ENCODE peak calls at places on chromosomes 7 and 10, in nine cellular contexts. M, S, P, U, G, H, Q, V and X are unnamed samples.

GRCh38 chr7:17369686-17370426 is 71.4 kb downstream of the AHR start:
- DNase-seq in V (peak; percentile 96), P (no peak), H (no peak), S (no peak), M (no peak), U (no peak), G (peak; percentile 24), Q (no peak), X (no peak)

GRCh38 chr7:17646181-17646956 is 293.9 kb downstream of the SNX13 start:
- DNase-seq in V (peak; percentile 75), U (no peak), M (no peak), G (no peak), S (no peak), P (no peak), H (no peak), Q (no peak), X (peak; percentile 60)

GRCh38 chr10:46284286-46285229 is 2.2 kb upstream of the ANTXRL start:
- DNase-seq in G (peak; percentile 67), H (peak; percentile 89), U (peak; percentile 86), S (peak; percentile 84), Q (peak; percentile 72), M (peak; percentile 86), V (peak; percentile 89), P (peak; percentile 93), X (peak; percentile 50)

GRCh38 chr7:5377279-5377678 is 46.4 kb downstream of the TNRC18 start:
- DNase-seq in Q (no peak), P (no peak), M (no peak), U (no peak), V (no peak), H (no peak), S (no peak), G (no peak), X (no peak)

GRCh38 chr7:15602236-15602635 is 40.4 kb upstream of the AGMO start:
- DNase-seq in S (no peak), U (no peak), G (no peak), P (no peak), H (no peak), V (peak; percentile 42), Q (no peak), M (no peak), X (no peak)

GRCh38 chr10:133134411-133135115 is 25.5 kb upstream of the KNDC1 start:
- DNase-seq in S (peak; percentile 43), P (no peak), H (no peak), U (peak; percentile 30), Q (peak; percentile 38), V (no peak), M (no peak), G (peak; percentile 3), X (no peak)

GRCh38 chr7:152949198-152949597 is 189.6 kb downstream of the ACTR3B start:
- DNase-seq in S (no peak), G (no peak), U (no peak), Q (no peak), V (no peak), M (no peak), P (no peak), H (no peak), X (no peak)

GRCh38 chr7:21618706-21619105 is 75.9 kb downstream of the DNAH11 start:
- DNase-seq in G (no peak), S (no peak), V (no peak), M (no peak), H (no peak), U (no peak), Q (no peak), P (no peak), X (no peak)

GRCh38 chr7:55365103-55365679 is at the start of gene LANCL2:
- DNase-seq in M (peak; percentile 34), S (peak; percentile 63), U (no peak), V (peak; percentile 69), Q (no peak), G (peak; percentile 41), H (no peak), P (peak; percentile 76), X (no peak)

GRCh38 chr10:50234486-50234885 is 16.8 kb downstream of the ASAH2 start:
- DNase-seq in S (no peak), M (no peak), G (no peak), P (no peak), H (no peak), U (no peak), Q (no peak), V (no peak), X (no peak)

GRCh38 chr7:30226593-30227268 is 57.7 kb upstream of the ZNRF2 start:
- DNase-seq in P (peak; percentile 70), V (no peak), Q (peak; percentile 75), U (no peak), M (no peak), H (no peak), G (no peak), S (peak; percentile 76), X (peak; percentile 51)
- H3K4me1 ChIP-seq in P (peaks cover 11% of the 10 kb centered on the region), V (no peaks in the 10 kb centered on the region), Q (peaks cover 5% of the 10 kb centered on the region), U (no peaks in the 10 kb centered on the region), M (peaks cover 5% of the 10 kb centered on the region), H (peaks cover 21% of the 10 kb centered on the region), G (peaks cover 5% of the 10 kb centered on the region), S (no peaks in the 10 kb centered on the region), X (peaks cover 36% of the 10 kb centered on the region)

DNA sequence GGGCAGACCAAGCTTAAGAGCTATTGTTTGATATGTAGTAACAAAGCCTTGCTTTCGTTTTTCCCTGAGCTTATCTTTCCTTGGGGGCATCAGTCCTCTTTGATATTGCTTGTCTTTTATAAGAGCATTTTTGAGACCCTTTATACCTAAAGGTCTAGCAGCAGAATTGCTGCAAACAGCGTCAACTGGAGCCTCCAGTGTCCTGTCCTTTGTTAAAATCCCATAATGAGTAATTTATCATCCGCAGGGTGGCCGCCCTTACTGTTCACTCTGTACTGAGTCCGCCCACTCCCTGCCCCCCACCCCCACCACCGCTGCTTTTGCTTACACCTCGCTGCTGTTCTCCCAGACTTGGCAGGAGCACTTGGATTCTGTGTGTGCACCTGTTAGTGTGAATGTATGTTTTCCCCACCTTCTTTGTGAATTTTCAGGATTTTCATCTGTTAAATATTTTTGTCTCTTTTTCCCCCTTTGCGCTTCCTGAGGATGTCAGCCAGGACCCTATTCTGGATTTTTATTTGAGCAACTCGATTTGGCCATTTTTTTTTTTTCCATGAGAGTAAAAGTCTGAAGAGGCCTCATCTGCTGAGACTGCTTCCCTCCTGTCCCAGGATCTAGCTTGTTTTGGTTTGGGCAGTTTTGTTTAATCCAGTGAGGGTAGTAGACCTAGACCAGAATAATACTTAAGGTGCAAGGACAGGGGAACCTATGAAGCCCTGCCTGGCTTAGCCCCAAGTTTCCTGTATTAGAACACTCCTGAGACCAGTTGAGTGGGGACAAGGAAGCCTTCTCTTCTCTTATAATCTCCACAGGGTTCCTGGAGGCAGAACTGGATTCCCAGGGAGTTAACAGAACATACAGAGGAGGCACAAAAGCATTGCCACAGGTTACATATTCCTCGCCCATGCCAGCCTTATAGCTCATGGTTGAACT is 8.1 kb downstream of the AGFG2 start:
- DNase-seq in S (no peak), M (no peak), U (no peak), G (no peak), V (no peak), Q (no peak), P (no peak), H (no peak), X (no peak)
- H3K4me1 ChIP-seq in S (peaks cover 19% of the 10 kb centered on the region), M (peaks cover 28% of the 10 kb centered on the region), U (peaks cover 16% of the 10 kb centered on the region), G (peaks cover 30% of the 10 kb centered on the region), V (peaks cover 41% of the 10 kb centered on the region), Q (peaks cover 49% of the 10 kb centered on the region), P (peaks cover 35% of the 10 kb centered on the region), H (peaks cover 85% of the 10 kb centered on the region), X (peaks cover 13% of the 10 kb centered on the region)

GRCh38 chr7:138400400-138400886 is 59.6 kb upstream of the TRIM24 start:
- DNase-seq in M (no peak), U (no peak), H (no peak), Q (no peak), V (no peak), S (no peak), P (no peak), G (no peak), X (no peak)

GRCh38 chr7:138407792-138408191 is 52.3 kb upstream of the TRIM24 start:
- DNase-seq in G (no peak), U (no peak), Q (no peak), V (no peak), P (no peak), H (no peak), S (no peak), M (no peak), X (no peak)

GRCh38 chr7:138402749-138403148 is 57.3 kb upstream of the TRIM24 start:
- DNase-seq in V (no peak), H (no peak), S (no peak), G (no peak), M (no peak), P (no peak), U (no peak), Q (no peak), X (no peak)

GRCh38 chr7:138405496-138405895 is 54.6 kb upstream of the TRIM24 start:
- DNase-seq in V (no peak), H (no peak), M (no peak), S (no peak), Q (no peak), U (no peak), G (no peak), P (no peak), X (no peak)
- H3K4me1 ChIP-seq in V (no peaks in the 10 kb centered on the region), H (no peaks in the 10 kb centered on the region), M (no peaks in the 10 kb centered on the region), S (no peaks in the 10 kb centered on the region), Q (no peaks in the 10 kb centered on the region), U (no peaks in the 10 kb centered on the region), G (no peaks in the 10 kb centered on the region), P (no peaks in the 10 kb centered on the region), X (no peaks in the 10 kb centered on the region)

GRCh38 chr10:24703700-24704099 is 20.0 kb downstream of the ARHGAP21 start:
- DNase-seq in H (no peak), M (no peak), Q (no peak), G (peak; percentile 31), S (no peak), P (no peak), U (no peak), V (peak; percentile 86), X (no peak)
- H3K4me1 ChIP-seq in H (no peaks in the 10 kb centered on the region), M (peaks cover 8% of the 10 kb centered on the region), Q (peaks cover 45% of the 10 kb centered on the region), G (no peaks in the 10 kb centered on the region), S (peaks cover 4% of the 10 kb centered on the region), P (peaks cover 6% of the 10 kb centered on the region), U (peaks cover 3% of the 10 kb centered on the region), V (peaks cover 44% of the 10 kb centered on the region), X (no peaks in the 10 kb centered on the region)